ENCODE peak calls at places on chromosomes 16 and 17, in five cellular contexts. U is uterus, S is mucosa of descending colon, B is heart left ventricle, F is A549. W is an unnamed sample.

GRCh38 chr16:50616883-50617629 is 64.1 kb downstream of the SNX20 start:
- DNase-seq in U (no peak), S (no peak), B (no peak), F (no peak), W (no peak)

GRCh38 chr17:58783380-58783779 is 27.7 kb downstream of the PPM1E start:
- DNase-seq in U (no peak), S (no peak), B (no peak), F (no peak), W (no peak)

GRCh38 chr16:3246876-3247275 is 9.6 kb downstream of the MEFV start:
- DNase-seq in U (no peak), S (no peak), B (no peak), F (no peak), W (no peak)

GRCh38 chr17:13030459-13031305 is 12.9 kb upstream of the ELAC2 start:
- DNase-seq in U (peak), S (no peak), B (no peak), F (peak), W (no peak)

GRCh38 chr17:1422907-1423306 is 22.9 kb upstream of the YWHAE start:
- DNase-seq in U (no peak), S (no peak), B (no peak), F (peak), W (no peak)

GRCh38 chr17:41835214-41835799 is 725 bp downstream of the NT5C3B start:
- DNase-seq in U (no peak), S (no peak), B (no peak), F (peak), W (no peak)

GRCh38 chr17:59842901-59843652 is 49.7 kb downstream of the TUBD1 start:
- DNase-seq in U (no peak), S (peak), B (no peak), F (peak), W (peak)

GRCh38 chr16:35516551-35516950 is 2057.1 kb downstream of the TP53TG3F start:
- DNase-seq in U (no peak), S (no peak), B (no peak), F (no peak), W (no peak)

GRCh38 chr16:87384162-87384999 is 805 bp upstream of the FBXO31 start:
- DNase-seq in U (no peak), S (peak), B (peak), F (peak), W (peak)

GRCh38 chr16:3256146-3256875 is at the start of gene MEFV:
- DNase-seq in U (no peak), S (no peak), B (no peak), F (no peak), W (no peak)

GRCh38 chr16:58025351-58026138 is at the start of gene MMP15:
- DNase-seq in U (no peak), S (peak), B (peak), F (peak), W (no peak)

GRCh38 chr17:74337834-74338500 is 11.9 kb downstream of the KIF19 start:
- DNase-seq in U (no peak), S (no peak), B (no peak), F (no peak), W (no peak)

GRCh38 chr17:16419074-16419928 is 3.9 kb downstream of the TRPV2 start:
- DNase-seq in U (no peak), S (no peak), B (no peak), F (peak), W (no peak)

GRCh38 chr16:66551788-66552287 is 538 bp upstream of the CKLF start:
- DNase-seq in U (no peak), S (no peak), B (no peak), F (no peak), W (no peak)

GRCh38 chr17:80893604-80894438 is 97.8 kb upstream of the CHMP6 start:
- DNase-seq in U (no peak), S (no peak), B (peak), F (no peak), W (no peak)

GRCh38 chr17:42188749-42189650 is 3.7 kb upstream of the HCRT start:
- DNase-seq in U (no peak), S (no peak), B (no peak), F (no peak), W (no peak)

GRCh38 chr16:3158014-3158497 is 23.2 kb downstream of the ZNF213 start:
- DNase-seq in U (no peak), S (peak), B (no peak), F (no peak), W (no peak)

GRCh38 chr17:79721993-79722671 is 8.6 kb upstream of the ENPP7 start:
- DNase-seq in U (no peak), S (no peak), B (no peak), F (peak), W (no peak)

GRCh38 chr17:7351665-7352558 is at the start of gene KCTD11:
- DNase-seq in U (peak), S (peak), B (peak), F (peak), W (peak)

GRCh38 chr16:59210955-59211541 is 476.9 kb upstream of the GOT2 start:
- DNase-seq in U (no peak), S (no peak), B (no peak), F (peak), W (no peak)

GRCh38 chr17:45364531-45365390 is 47.9 kb upstream of the MAP3K14 start:
- DNase-seq in U (no peak), S (no peak), B (no peak), F (no peak), W (no peak)

GRCh38 chr17:72715906-72716572 is 376.4 kb downstream of the SLC39A11 start:
- DNase-seq in U (no peak), S (no peak), B (no peak), F (peak), W (no peak)

GRCh38 chr17:78357177-78357586 is 2.7 kb downstream of the SOCS3 start:
- DNase-seq in U (no peak), S (peak), B (peak), F (no peak), W (peak)

GRCh38 chr16:23435500-23435899 is 17.5 kb downstream of the COG7 start:
- DNase-seq in U (peak), S (peak), B (peak), F (peak), W (no peak)

GRCh38 chr17:37430051-37430591 is 23.4 kb downstream of the TADA2A start:
- DNase-seq in U (no peak), S (no peak), B (no peak), F (no peak), W (no peak)

GRCh38 chr16:84514874-84515835 is 10.7 kb upstream of the MEAK7 start:
- DNase-seq in U (no peak), S (peak), B (peak), F (no peak), W (no peak)

GRCh38 chr16:88613911-88614817 is 24.2 kb upstream of the IL17C start:
- DNase-seq in U (no peak), S (peak), B (no peak), F (no peak), W (no peak)

GRCh38 chr17:2050871-2051387 is 4.0 kb upstream of the HIC1 start:
- DNase-seq in U (peak), S (peak), B (no peak), F (no peak), W (peak)

GRCh38 chr17:44383363-44383762 is 6.1 kb downstream of the ITGA2B start:
- DNase-seq in U (no peak), S (no peak), B (no peak), F (no peak), W (no peak)

GRCh38 chr17:71188811-71189492 is 931.9 kb upstream of the SOX9 start:
- DNase-seq in U (no peak), S (no peak), B (no peak), F (no peak), W (no peak)

GRCh38 chr17:64497565-64498035 is 746 bp upstream of the POLG2 start:
- DNase-seq in U (no peak), S (no peak), B (no peak), F (no peak), W (no peak)
- TF ChIP-seq CTCF in U (no peak), S (no peak), B (no peak), F (peak), W (no peak)

GRCh38 chr17:20045476-20045875 is 36.3 kb downstream of the SPECC1 start:
- DNase-seq in U (no peak), S (no peak), B (no peak), F (no peak), W (no peak)

GRCh38 chr17:20043034-20043433 is 33.9 kb downstream of the SPECC1 start:
- DNase-seq in U (no peak), S (no peak), B (no peak), F (no peak), W (no peak)

GRCh38 chr17:20035501-20035900 is 26.3 kb downstream of the SPECC1 start:
- DNase-seq in U (no peak), S (no peak), B (no peak), F (no peak), W (no peak)

GRCh38 chr17:20040216-20040615 is 31.1 kb downstream of the SPECC1 start:
- DNase-seq in U (no peak), S (no peak), B (no peak), F (no peak), W (no peak)
- TF ChIP-seq CTCF in U (no peak), S (no peak), B (no peak), F (no peak), W (no peak)

GRCh38 chr16:1762879-1763520 is 8.3 kb downstream of the NME3 start:
- DNase-seq in U (no peak), S (peak), B (no peak), F (no peak), W (no peak)

GRCh38 chr16:1762196-1762878 is 9.0 kb downstream of the NME3 start:
- DNase-seq in U (no peak), S (no peak), B (no peak), F (no peak), W (no peak)

GRCh38 chr16:1765826-1766225 is 5.5 kb downstream of the NME3 start:
- DNase-seq in U (no peak), S (no peak), B (no peak), F (no peak), W (no peak)

GRCh38 chr16:1764971-1765370 is 6.4 kb downstream of the NME3 start:
- DNase-seq in U (no peak), S (no peak), B (no peak), F (no peak), W (no peak)

GRCh38 chr16:1763521-1764511 is 7.5 kb downstream of the NME3 start:
- DNase-seq in U (no peak), S (no peak), B (no peak), F (no peak), W (no peak)
- TF ChIP-seq CTCF in U (no peak), S (no peak), B (peak), F (peak), W (peak)

GRCh38 chr17:77312061-77312684 is 171.4 kb downstream of the SEC14L1 start:
- DNase-seq in U (no peak), S (peak), B (peak), F (no peak), W (no peak)
- TF ChIP-seq CTCF in U (no peak), S (no peak), B (no peak), F (no peak), W (no peak)

GRCh38 chr17:40110457-40110856 is 10.1 kb upstream of the NR1D1 start:
- DNase-seq in U (peak), S (no peak), B (no peak), F (no peak), W (no peak)

GRCh38 chr17:40110026-40110425 is 9.6 kb upstream of the NR1D1 start:
- DNase-seq in U (no peak), S (no peak), B (no peak), F (no peak), W (no peak)

GRCh38 chr17:40107266-40107980 is 7.0 kb upstream of the NR1D1 start:
- DNase-seq in U (peak), S (no peak), B (no peak), F (no peak), W (no peak)

GRCh38 chr17:40111221-40112128 is 10.3 kb upstream of the MSL1 start:
- DNase-seq in U (peak), S (peak), B (peak), F (peak), W (no peak)

GRCh38 chr17:40109471-40109824 is 9.1 kb upstream of the NR1D1 start:
- DNase-seq in U (no peak), S (no peak), B (no peak), F (no peak), W (no peak)
- TF ChIP-seq CTCF in U (no peak), S (no peak), B (no peak), F (peak), W (no peak)

DNA sequence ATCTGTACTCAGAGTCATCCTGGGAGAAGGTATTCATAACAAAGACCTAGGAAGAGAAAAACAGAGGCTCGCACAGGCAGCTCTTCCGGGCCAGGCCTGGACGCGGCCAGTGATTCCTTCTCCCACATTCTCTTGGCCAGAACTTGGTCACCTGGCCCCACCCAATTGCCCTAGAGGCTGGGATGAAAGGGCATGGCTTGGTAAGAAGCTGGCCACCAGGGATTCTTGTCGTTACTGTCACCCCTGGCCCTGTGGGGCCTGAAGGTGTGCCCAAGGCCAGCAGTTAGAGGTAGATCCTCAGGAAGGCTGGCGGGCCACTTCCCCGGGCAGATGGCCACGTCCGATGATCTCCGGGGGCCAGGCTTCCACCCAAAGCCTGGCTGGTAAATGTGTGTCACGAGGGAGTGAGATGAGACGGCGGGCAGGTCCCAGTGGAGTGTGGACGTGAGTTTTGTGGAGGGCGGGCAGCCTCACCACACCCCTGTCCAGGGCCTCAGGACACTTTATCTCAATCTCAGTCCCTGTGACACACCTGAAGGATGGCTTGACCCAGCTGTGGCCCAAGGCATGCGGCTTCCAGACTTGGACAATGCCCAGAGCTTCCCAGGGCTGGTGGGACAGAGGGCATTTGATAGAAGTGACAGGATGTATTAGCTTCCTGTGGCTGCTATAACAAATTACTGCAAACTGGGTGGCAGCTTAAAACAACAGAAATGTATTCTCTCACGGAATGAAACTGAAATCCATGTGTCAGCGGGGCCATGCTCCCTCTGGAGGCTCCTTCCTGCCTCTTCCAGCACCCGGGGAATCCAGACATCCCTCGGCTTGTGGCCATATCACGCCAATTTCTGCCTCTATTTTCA is 66.3 kb upstream of the GSE1 start:
- DNase-seq in U (no peak), S (no peak), B (no peak), F (no peak), W (no peak)
- TF ChIP-seq CTCF in U (no peak), S (no peak), B (peak), F (peak), W (peak)